ENCODE peak calls at places on chromosomes 2 and 18, in five cellular contexts. F, O, X, E and A are unnamed samples.

GRCh38 chr2:76825409-76825970 is 696.7 kb downstream of the LRRTM4 start:
- DNase-seq in E (no peak), F (no peak), O (no peak), X (no peak), A (no peak)

GRCh38 chr18:52615321-52615720 is 275.3 kb downstream of the DCC start:
- DNase-seq in F (no peak), O (no peak), X (no peak), E (no peak), A (no peak)

GRCh38 chr2:103526757-103527156 is 764.9 kb downstream of the TMEM182 start:
- DNase-seq in X (no peak), F (no peak), E (no peak), O (no peak), A (no peak)

GRCh38 chr18:38010971-38011370 is 445.4 kb upstream of the CELF4 start:
- DNase-seq in F (no peak), E (no peak), X (no peak), O (no peak), A (no peak)

GRCh38 chr2:71930073-71930681 is 217.5 kb downstream of the CYP26B1 start:
- DNase-seq in E (peak), F (peak), X (no peak), O (peak), A (no peak)

GRCh38 chr2:25279091-25279651 is 62.6 kb downstream of the DNMT3A start:
- DNase-seq in E (no peak), O (no peak), X (no peak), F (no peak), A (no peak)

GRCh38 chr2:174603280-174603679 is 5.7 kb upstream of the WIPF1 start:
- DNase-seq in O (peak), E (peak), F (no peak), X (peak), A (peak)

GRCh38 chr2:241635756-241636155 is 1.2 kb downstream of the THAP4 start:
- DNase-seq in O (no peak), X (no peak), E (no peak), F (no peak), A (peak)

GRCh38 chr2:241190291-241190981 is 2.0 kb downstream of the ANO7 start:
- DNase-seq in X (no peak), E (no peak), O (no peak), F (no peak), A (no peak)

GRCh38 chr2:124018894-124019293 is 6.2 kb upstream of the CNTNAP5 start:
- DNase-seq in O (no peak), E (no peak), F (no peak), X (no peak), A (peak)

GRCh38 chr2:54722641-54723299 is 692 bp upstream of the EML6 start:
- DNase-seq in E (peak), F (no peak), O (peak), X (no peak), A (peak)

GRCh38 chr18:46333371-46334199 is 229.4 kb downstream of the HAUS1 start:
- DNase-seq in F (peak), X (no peak), O (peak), E (no peak), A (peak)

GRCh38 chr2:54673501-54673998 is 49.9 kb upstream of the EML6 start:
- DNase-seq in F (peak), X (peak), E (no peak), O (no peak), A (no peak)

GRCh38 chr2:96205888-96206287 is 2.7 kb downstream of the STARD7 start:
- DNase-seq in E (peak), F (no peak), X (no peak), O (no peak), A (no peak)

GRCh38 chr2:100954044-100954420 is 48.1 kb upstream of the RPL31 start:
- DNase-seq in X (no peak), E (no peak), F (no peak), O (no peak), A (no peak)

GRCh38 chr18:363327-364115 is 95.7 kb upstream of the THOC1 start:
- DNase-seq in X (no peak), E (peak), F (no peak), O (no peak), A (no peak)

GRCh38 chr2:20093263-20094141 is 42.1 kb upstream of the LAPTM4A start:
- DNase-seq in O (peak), F (no peak), X (no peak), E (peak), A (peak)

GRCh38 chr18:60053747-60054304 is 154.0 kb downstream of the PMAIP1 start:
- DNase-seq in X (no peak), F (no peak), E (peak), O (peak), A (peak)

GRCh38 chr18:8798996-8799395 is 93.6 kb downstream of the MTCL1 start:
- DNase-seq in O (peak), X (no peak), E (no peak), F (no peak), A (peak)

GRCh38 chr2:218622606-218623238 is 15.0 kb downstream of the PLCD4 start:
- DNase-seq in E (no peak), O (no peak), F (no peak), X (no peak), A (no peak)

GRCh38 chr2:12620759-12621158 is 96.0 kb upstream of the TRIB2 start:
- DNase-seq in O (no peak), X (no peak), E (no peak), F (no peak), A (no peak)